ENCODE peak calls at places on chromosomes 12 and 14, in four cellular contexts. F, Y, R and Z are unnamed samples.

GRCh38 chr12:77560714-77561113 is 270.0 kb upstream of the NAV3 start:
- DNase-seq in F (no peak), Y (no peak), R (no peak), Z (no peak)

GRCh38 chr12:89514751-89515150 is 9.8 kb downstream of the GALNT4 start:
- DNase-seq in F (no peak), Y (no peak), R (no peak), Z (no peak)

GRCh38 chr14:34172477-34173368 is 221.8 kb upstream of the EGLN3 start:
- DNase-seq in F (no peak), Y (no peak), R (peak; percentile 64), Z (no peak)

GRCh38 chr12:109434556-109434955 is 42.5 kb downstream of the KCTD10 start:
- DNase-seq in F (no peak), Y (no peak), R (no peak), Z (no peak)

GRCh38 chr14:52352546-52352945 is 38.4 kb downstream of the PTGER2 start:
- DNase-seq in F (no peak), Y (no peak), R (no peak), Z (no peak)

GRCh38 chr12:7156259-7157197 is 26.4 kb downstream of the CLSTN3 start:
- DNase-seq in F (no peak), Y (no peak), R (no peak), Z (no peak)

GRCh38 chr14:61076531-61076930 is 95.5 kb downstream of the SLC38A6 start:
- DNase-seq in F (no peak), Y (no peak), R (no peak), Z (no peak)

GRCh38 chr14:100594625-100594951 is 7.4 kb upstream of the BEGAIN start:
- DNase-seq in F (no peak), Y (no peak), R (no peak), Z (no peak)

GRCh38 chr12:66041651-66042363 is 88.7 kb downstream of the LLPH start:
- DNase-seq in F (no peak), Y (no peak), R (no peak), Z (no peak)

GRCh38 chr14:63276492-63277342 is 42.0 kb downstream of the GPHB5 start:
- DNase-seq in F (peak; percentile 64), Y (no peak), R (no peak), Z (no peak)

GRCh38 chr12:117192057-117192456 is 1.8 kb upstream of the FBXO21 start:
- DNase-seq in F (no peak), Y (no peak), R (no peak), Z (no peak)

GRCh38 chr12:52230364-52231281 is 2.4 kb upstream of the KRT7 start:
- DNase-seq in F (peak; percentile 84), Y (no peak), R (peak; percentile 23), Z (no peak)

DNA sequence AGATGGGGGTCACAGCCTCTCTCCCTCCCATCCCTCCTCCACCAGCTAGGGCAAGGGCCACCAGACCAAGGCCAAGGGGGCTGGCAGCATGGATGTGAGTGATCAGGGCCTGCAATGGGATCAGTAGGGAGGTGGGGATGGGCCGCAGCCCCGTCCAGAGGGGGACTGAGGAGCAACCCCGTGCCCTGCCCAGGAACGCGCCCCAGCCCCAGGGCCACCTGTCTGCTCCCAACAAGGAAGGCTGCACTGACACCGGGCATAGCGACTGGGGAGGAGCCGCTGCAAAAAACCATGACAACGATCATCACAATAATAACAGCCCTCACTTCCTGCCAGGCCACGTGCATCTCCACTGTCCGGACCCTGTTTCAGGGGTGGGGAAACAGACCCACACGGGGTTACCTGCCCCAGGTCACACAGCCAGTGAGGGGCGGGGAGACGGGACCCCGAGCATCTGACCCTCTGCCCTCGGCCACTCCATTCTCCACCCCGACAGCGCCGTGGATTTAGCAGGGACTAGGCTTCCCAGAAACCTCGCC is 24.3 kb downstream of the NCOR2 start:
- DNase-seq in F (no peak), Y (no peak), R (no peak), Z (no peak)
- H3K4me3 ChIP-seq in F (no peak overlapping the region), Y (no peak overlapping the region), R (peak overlapping the region; percentile 4), Z (no peak overlapping the region)

GRCh38 chr12:19026035-19026434 is 103.5 kb upstream of the PLEKHA5 start:
- DNase-seq in F (no peak), Y (no peak), R (no peak), Z (no peak)

GRCh38 chr12:19018302-19018980 is 111.1 kb upstream of the PLEKHA5 start:
- DNase-seq in F (peak; percentile 70), Y (no peak), R (no peak), Z (no peak)

GRCh38 chr12:19025582-19025981 is 104.0 kb upstream of the PLEKHA5 start:
- DNase-seq in F (no peak), Y (no peak), R (no peak), Z (no peak)

GRCh38 chr12:19021240-19021639 is 108.3 kb upstream of the PLEKHA5 start:
- DNase-seq in F (no peak), Y (no peak), R (no peak), Z (no peak)

GRCh38 chr12:19021646-19022045 is 107.9 kb upstream of the PLEKHA5 start:
- DNase-seq in F (no peak), Y (no peak), R (no peak), Z (no peak)
- H3K4me1 ChIP-seq in F (peaks cover 10% of the 10 kb centered on the region), Y (no peaks in the 10 kb centered on the region), R (no peaks in the 10 kb centered on the region), Z (peaks cover 3% of the 10 kb centered on the region)

GRCh38 chr12:56079729-56080555 is at the start of gene ERBB3:
- DNase-seq in F (peak; percentile 77), Y (peak; percentile 52), R (peak; percentile 80), Z (peak; percentile 94)
- H3K27ac ChIP-seq in F (no peak within 1 kb of the TSS), Y (peak within 1 kb of the TSS; percentile 38), R (peak within 1 kb of the TSS; percentile 71), Z (peak within 1 kb of the TSS; percentile 15)

DNA sequence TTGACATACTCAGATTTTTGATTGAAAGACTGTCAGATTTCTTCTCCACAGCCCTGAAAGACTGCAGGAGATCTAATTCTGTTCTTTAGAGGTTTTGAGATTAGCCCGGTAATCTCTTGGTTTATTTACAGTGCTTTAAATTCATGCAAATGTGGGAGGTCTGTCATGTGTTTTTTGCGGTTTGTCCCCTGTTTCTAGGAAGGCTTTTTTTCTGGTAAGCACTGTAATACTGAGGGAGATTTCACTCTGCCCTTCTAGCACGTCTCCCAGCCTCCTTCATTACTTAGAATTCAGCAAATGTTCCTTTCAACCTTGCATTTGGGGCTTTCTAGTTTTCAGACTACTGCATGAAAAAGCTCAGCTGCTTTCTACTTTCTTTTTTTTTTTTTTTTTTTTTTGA is 31.1 kb downstream of the GPHN start:
- DNase-seq in F (no peak), Y (no peak), R (no peak), Z (no peak)
- H3K4me3 ChIP-seq in F (no peak overlapping the region), Y (no peak overlapping the region), R (no peak overlapping the region), Z (no peak overlapping the region)